ENCODE peak calls at places on chromosomes 16 and 17, in five cellular contexts. B is left lung, W is breast epithelium, F is left ventricle myocardium inferior, A is PC-3. N is an unnamed sample.
A peak's percentile ranks its signal among the peaks of the same experiment; 100 is the strongest.

GRCh38 chr17:57305918-57306317 is 49.6 kb downstream of the MSI2 start:
- DNase-seq in B (no peak), W (no peak), F (no peak), A (no peak), N (no peak)

GRCh38 chr17:77508047-77508715 is 367.4 kb downstream of the SEC14L1 start:
- DNase-seq in B (no peak), W (no peak), F (no peak), A (no peak), N (no peak)

GRCh38 chr17:8122391-8122922 is 1.4 kb downstream of the HES7 start:
- DNase-seq in B (no peak), W (no peak), F (no peak), A (peak; percentile 5), N (peak; percentile 55)

GRCh38 chr17:49547566-49547965 is 28.1 kb upstream of the NXPH3 start:
- DNase-seq in B (no peak), W (no peak), F (peak; percentile 61), A (no peak), N (no peak)

GRCh38 chr16:1485847-1486496 is 2.8 kb downstream of the PTX4 start:
- DNase-seq in B (no peak), W (no peak), F (no peak), A (no peak), N (no peak)

GRCh38 chr16:86577314-86577971 is 906 bp upstream of the FOXL1 start:
- DNase-seq in B (no peak), W (no peak), F (no peak), A (no peak), N (no peak)

GRCh38 chr16:82936941-82937551 is 310.3 kb downstream of the CDH13 start:
- DNase-seq in B (no peak), W (no peak), F (no peak), A (no peak), N (peak; percentile 48)

GRCh38 chr16:53090591-53091507 is 36.1 kb downstream of the CHD9 start:
- DNase-seq in B (peak; percentile 89), W (peak; percentile 84), F (peak; percentile 93), A (no peak), N (peak; percentile 99)

GRCh38 chr16:67164599-67165061 is at the start of gene HSF4:
- DNase-seq in B (no peak), W (no peak), F (peak; percentile 75), A (no peak), N (no peak)

GRCh38 chr17:70369296-70369855 is 200.0 kb downstream of the KCNJ2 start:
- DNase-seq in B (no peak), W (no peak), F (no peak), A (peak; percentile 78), N (no peak)

GRCh38 chr17:55271958-55272710 is 7.4 kb downstream of the HLF start:
- DNase-seq in B (no peak), W (no peak), F (no peak), A (no peak), N (no peak)

GRCh38 chr16:5537347-5537746 is 439.8 kb upstream of the EEF2KMT start:
- DNase-seq in B (no peak), W (no peak), F (no peak), A (no peak), N (no peak)

GRCh38 chr16:2720719-2721633 is 952 bp upstream of the PRSS27 start:
- DNase-seq in B (peak; percentile 79), W (peak; percentile 81), F (peak; percentile 79), A (peak; percentile 80), N (peak; percentile 70)
- TF ChIP-seq CTCF in B (peak; percentile 65), W (no peak), F (peak; percentile 89), A (peak; percentile 17), N (peak; percentile 53)

DNA sequence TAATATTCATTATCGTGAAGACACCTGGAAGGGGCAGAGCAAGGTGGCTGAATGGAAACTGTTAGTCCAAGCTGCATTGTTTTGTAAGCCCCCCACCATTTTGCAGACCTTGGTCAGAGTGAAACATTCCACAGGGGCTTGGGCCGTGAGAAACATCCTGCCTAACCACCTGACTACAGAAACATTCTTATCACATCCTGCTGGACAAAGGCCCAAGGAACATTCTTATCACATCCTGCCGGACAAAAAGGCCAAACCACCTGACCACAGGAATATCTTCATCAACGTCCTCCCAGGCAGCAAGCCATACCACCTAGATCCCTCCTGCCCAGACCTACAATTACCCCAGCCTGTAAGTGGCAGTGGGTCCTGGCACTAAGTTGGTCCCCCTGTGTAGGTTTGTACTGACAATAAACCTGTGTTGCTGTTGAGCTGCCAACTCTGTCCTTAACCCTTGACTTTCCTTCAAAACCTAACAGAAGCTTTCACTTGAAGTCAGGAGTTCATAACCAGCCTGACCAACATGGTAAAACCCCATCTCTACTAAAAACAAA is 19.6 kb downstream of the ATF7IP2 start:
- DNase-seq in B (no peak), W (no peak), F (no peak), A (no peak), N (peak; percentile 7)
- H3K4me3 ChIP-seq in B (no peak overlapping the region), W (no peak overlapping the region), F (no peak overlapping the region), A (no peak overlapping the region), N (no peak overlapping the region)

GRCh38 chr16:87684106-87684677 is 81.6 kb downstream of the KLHDC4 start:
- DNase-seq in B (no peak), W (no peak), F (no peak), A (no peak), N (no peak)

GRCh38 chr16:87682852-87683399 is 80.6 kb downstream of the JPH3 start:
- DNase-seq in B (no peak), W (no peak), F (no peak), A (no peak), N (no peak)

GRCh38 chr16:87679593-87680271 is 77.4 kb downstream of the JPH3 start:
- DNase-seq in B (no peak), W (no peak), F (no peak), A (no peak), N (no peak)

GRCh38 chr16:87680272-87680644 is 78.0 kb downstream of the JPH3 start:
- DNase-seq in B (no peak), W (no peak), F (no peak), A (no peak), N (no peak)

DNA sequence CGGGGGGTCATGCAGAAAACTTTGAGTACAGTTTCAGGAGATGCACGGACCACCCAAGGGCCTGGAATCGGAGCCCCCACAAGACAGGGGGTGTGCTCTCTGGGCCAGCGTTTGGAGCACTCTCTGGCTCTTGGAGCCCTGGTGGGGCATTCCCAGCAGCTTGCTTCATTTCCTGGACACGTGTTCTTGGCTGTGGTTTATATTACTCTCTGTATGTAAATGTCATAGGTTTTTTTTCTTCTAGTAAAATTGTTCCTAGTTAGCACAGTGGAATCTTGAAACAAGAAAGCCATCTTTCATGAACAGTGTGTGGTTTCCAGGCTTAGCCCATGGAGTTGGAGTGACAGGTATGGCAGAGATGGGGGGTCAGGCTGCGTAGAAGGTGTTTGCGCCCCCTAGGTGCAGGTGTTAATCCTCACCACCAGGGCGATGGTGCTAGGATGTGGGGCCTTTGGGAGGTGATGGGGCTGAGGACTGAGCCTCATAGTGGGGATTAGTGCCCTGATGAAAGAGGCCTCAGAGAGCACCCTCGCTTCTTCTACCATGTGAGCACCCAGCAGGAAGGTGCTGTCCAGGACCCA is 79.8 kb downstream of the JPH3 start:
- DNase-seq in B (no peak), W (no peak), F (no peak), A (no peak), N (peak; percentile 79)
- TF ChIP-seq CTCF in B (no peak), W (no peak), F (peak; percentile 12), A (peak; percentile 52), N (peak; percentile 46)

GRCh38 chr17:14737984-14738651 is 437.2 kb downstream of the HS3ST3B1 start:
- DNase-seq in B (peak; percentile 78), W (peak; percentile 72), F (peak; percentile 24), A (peak; percentile 99), N (peak; percentile 93)
- H3K4me3 ChIP-seq in B (no peak overlapping the region), W (no peak overlapping the region), F (no peak overlapping the region), A (peak overlapping the region; percentile 29), N (peak overlapping the region; percentile 5)

GRCh38 chr16:70253291-70254094 is 1.8 kb upstream of the EXOSC6 start:
- DNase-seq in B (no peak), W (no peak), F (no peak), A (peak; percentile 53), N (peak; percentile 41)
- TF ChIP-seq CTCF in B (peak; percentile 36), W (peak; percentile 36), F (peak; percentile 56), A (peak; percentile 57), N (peak; percentile 64)

GRCh38 chr16:31489616-31490584 is 7.0 kb downstream of the SLC5A2 start:
- DNase-seq in B (no peak), W (no peak), F (no peak), A (no peak), N (no peak)

GRCh38 chr16:31488630-31489564 is 6.0 kb downstream of the SLC5A2 start:
- DNase-seq in B (no peak), W (no peak), F (no peak), A (no peak), N (no peak)

GRCh38 chr16:31491778-31492418 is 9.0 kb downstream of the SLC5A2 start:
- DNase-seq in B (no peak), W (no peak), F (no peak), A (no peak), N (no peak)

GRCh38 chr16:31496670-31497069 is 11.5 kb downstream of the RUSF1 start:
- DNase-seq in B (peak; percentile 78), W (no peak), F (no peak), A (no peak), N (no peak)

GRCh38 chr16:31493506-31494125 is 10.7 kb downstream of the SLC5A2 start:
- DNase-seq in B (no peak), W (no peak), F (no peak), A (no peak), N (no peak)
- H3K4me3 ChIP-seq in B (no peak overlapping the region), W (no peak overlapping the region), F (no peak overlapping the region), A (no peak overlapping the region), N (no peak overlapping the region)

GRCh38 chr16:29757950-29758466 is 12.2 kb upstream of the C16orf54 start:
- DNase-seq in B (no peak), W (no peak), F (no peak), A (no peak), N (peak; percentile 95)
- TF ChIP-seq CTCF in B (no peak), W (no peak), F (no peak), A (no peak), N (peak; percentile 66)

DNA sequence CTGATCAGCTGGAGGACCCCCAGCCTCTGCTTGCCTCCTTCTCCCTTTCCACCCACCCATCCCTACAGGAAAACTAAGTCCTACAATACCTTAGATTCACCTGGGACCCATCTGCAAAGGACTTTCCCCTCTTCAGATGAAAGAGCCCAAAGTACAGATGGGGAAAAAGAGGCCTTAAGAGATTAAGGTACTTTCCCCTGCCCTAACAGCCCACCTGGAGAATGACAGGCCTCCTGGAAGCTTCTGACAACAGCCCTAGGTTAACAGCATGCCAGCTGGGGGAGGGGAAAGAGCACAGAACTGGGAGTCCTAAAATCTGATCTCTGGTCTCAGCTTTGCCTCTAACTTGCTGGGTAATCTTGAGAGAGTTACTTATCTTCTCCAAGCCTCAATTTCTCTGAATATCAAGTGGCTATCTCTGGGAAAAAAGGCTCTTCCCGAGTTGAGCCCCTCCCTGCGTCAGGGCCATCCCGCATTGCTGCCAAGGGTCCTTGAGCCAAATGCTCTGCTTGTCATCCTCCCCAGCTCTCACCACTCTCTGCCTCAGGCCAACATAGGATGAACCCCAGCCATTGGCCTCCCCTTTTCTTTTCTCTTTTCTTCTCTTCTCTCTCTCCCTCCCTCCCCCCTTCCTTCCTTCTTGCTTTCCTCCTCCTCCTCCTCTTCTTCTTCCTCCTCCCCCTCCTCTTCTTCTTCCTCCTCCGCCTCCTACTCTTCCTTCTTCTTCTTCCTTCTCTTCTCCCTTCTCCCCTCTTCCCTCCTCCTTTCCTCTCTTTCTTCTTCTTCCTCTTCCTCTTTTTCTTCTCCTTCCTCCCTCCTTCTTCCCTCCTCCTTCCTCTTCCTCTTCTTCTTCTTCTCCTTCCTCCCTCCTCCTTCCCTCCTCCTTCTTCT is 22.5 kb upstream of the SP6 start:
- DNase-seq in B (no peak), W (no peak), F (no peak), A (no peak), N (no peak)
- H3K4me3 ChIP-seq in B (no peak overlapping the region), W (no peak overlapping the region), F (no peak overlapping the region), A (no peak overlapping the region), N (no peak overlapping the region)

N was measured in fibroblast of the aortic adventitia.